ENCODE peak calls at places on chromosomes 7 and 10, in five cellular contexts. L is HuH-7, C is NCI-H1092, W is ureter, F is right lobe of liver. Z is an unnamed sample.

GRCh38 chr7:98348726-98349474 is 52.0 kb downstream of the BAIAP2L1 start:
- DNase-seq in W (no peak), L (no peak), C (no peak), F (no peak), Z (no peak)

GRCh38 chr7:54978364-54979116 is 40.3 kb upstream of the EGFR start:
- DNase-seq in L (no peak), W (no peak), C (no peak), F (no peak), Z (no peak)

GRCh38 chr10:122352817-122353525 is 21.5 kb upstream of the PLEKHA1 start:
- DNase-seq in F (no peak), L (no peak), W (no peak), C (no peak), Z (no peak)

GRCh38 chr7:144513332-144513731 is 109.8 kb upstream of the NOBOX start:
- DNase-seq in C (peak), F (no peak), W (no peak), L (no peak), Z (peak)

GRCh38 chr10:129915526-129916378 is 48.3 kb downstream of the EBF3 start:
- DNase-seq in W (no peak), C (no peak), L (no peak), F (no peak), Z (no peak)

GRCh38 chr7:135200824-135201331 is 10.4 kb downstream of the WDR91 start:
- DNase-seq in F (no peak), L (no peak), C (no peak), W (no peak), Z (no peak)

GRCh38 chr10:128369101-128369650 is 243.0 kb upstream of the MKI67 start:
- DNase-seq in F (no peak), W (no peak), C (no peak), L (no peak), Z (no peak)

GRCh38 chr7:148306759-148307158 is 283.8 kb upstream of the C7orf33 start:
- DNase-seq in F (no peak), W (no peak), L (no peak), C (no peak), Z (no peak)

GRCh38 chr7:76191783-76192240 is 9.9 kb upstream of the SRRM3 start:
- DNase-seq in F (no peak), L (no peak), W (no peak), C (no peak), Z (peak)

GRCh38 chr7:120785056-120785455 is 72.9 kb downstream of the TSPAN12 start:
- DNase-seq in C (no peak), L (no peak), W (no peak), F (no peak), Z (no peak)

GRCh38 chr7:106870983-106871410 is 5.9 kb downstream of the PIK3CG start:
- DNase-seq in L (no peak), W (no peak), C (no peak), F (no peak), Z (no peak)

GRCh38 chr10:101818958-101819633 is 852 bp upstream of the OGA start:
- DNase-seq in F (no peak), C (no peak), L (no peak), W (no peak), Z (no peak)

GRCh38 chr10:109737626-109738025 is 185.7 kb downstream of the XPNPEP1 start:
- DNase-seq in L (no peak), F (no peak), W (no peak), C (no peak), Z (no peak)

GRCh38 chr7:96995406-96996110 is 9.8 kb upstream of the DLX6 start:
- DNase-seq in C (no peak), W (no peak), F (no peak), L (no peak), Z (no peak)

GRCh38 chr10:91975438-91975837 is 51.9 kb downstream of the BTAF1 start:
- DNase-seq in W (no peak), F (no peak), L (no peak), C (no peak), Z (no peak)

GRCh38 chr7:105304040-105304895 is 84.5 kb downstream of the SRPK2 start:
- DNase-seq in W (no peak), C (no peak), L (peak), F (no peak), Z (peak)

Z was measured in HCEC 1CT.